ENCODE peak calls at places on chromosomes 7 and 10, in nine cellular contexts. V is RWPE2; E is tibial artery; S is left lung; C is natural killer cell; W is adrenal gland; Q is CD8-positive, alpha-beta T cell; I is foreskin fibroblast; J is cardiac fibroblast. O is an unnamed sample.

GRCh38 chr10:24363070-24363469 is 154.1 kb downstream of the KIAA1217 start:
- DNase-seq in V (no peak), E (no peak), S (no peak), C (no peak), W (no peak), Q (no peak), I (no peak), J (peak; percentile 76), O (no peak)

GRCh38 chr7:11252705-11253272 is 279.1 kb downstream of the PHF14 start:
- DNase-seq in V (no peak), E (no peak), S (no peak), C (no peak), W (no peak), Q (no peak), I (no peak), J (no peak), O (no peak)

GRCh38 chr7:33807779-33808482 is 97.4 kb upstream of the BMPER start:
- DNase-seq in V (peak; percentile 74), E (no peak), S (no peak), C (no peak), W (no peak), Q (no peak), I (peak; percentile 86), J (peak; percentile 94), O (no peak)

GRCh38 chr7:67470256-67470751 is 473.7 kb downstream of the TYW1 start:
- DNase-seq in V (no peak), E (no peak), S (no peak), C (no peak), W (no peak), Q (no peak), I (no peak), J (no peak), O (no peak)

GRCh38 chr7:17599733-17600685 is 301.6 kb downstream of the AHR start:
- DNase-seq in V (no peak), E (no peak), S (no peak), C (no peak), W (no peak), Q (no peak), I (peak; percentile 90), J (peak; percentile 98), O (no peak)

GRCh38 chr10:103397191-103397825 is 882 bp downstream of the PDCD11 start:
- DNase-seq in V (no peak), E (no peak), S (no peak), C (no peak), W (no peak), Q (no peak), I (no peak), J (peak; percentile 8), O (no peak)

GRCh38 chr7:45890902-45891461 is 2.7 kb downstream of the IGFBP1 start:
- DNase-seq in V (no peak), E (no peak), S (no peak), C (no peak), W (no peak), Q (no peak), I (no peak), J (peak; percentile 70), O (no peak)

GRCh38 chr7:45601816-45602540 is 27.8 kb downstream of the ADCY1 start:
- DNase-seq in V (no peak), E (peak; percentile 6), S (peak; percentile 22), C (peak; percentile 3), W (peak; percentile 28), Q (no peak), I (no peak), J (no peak), O (no peak)

DNA sequence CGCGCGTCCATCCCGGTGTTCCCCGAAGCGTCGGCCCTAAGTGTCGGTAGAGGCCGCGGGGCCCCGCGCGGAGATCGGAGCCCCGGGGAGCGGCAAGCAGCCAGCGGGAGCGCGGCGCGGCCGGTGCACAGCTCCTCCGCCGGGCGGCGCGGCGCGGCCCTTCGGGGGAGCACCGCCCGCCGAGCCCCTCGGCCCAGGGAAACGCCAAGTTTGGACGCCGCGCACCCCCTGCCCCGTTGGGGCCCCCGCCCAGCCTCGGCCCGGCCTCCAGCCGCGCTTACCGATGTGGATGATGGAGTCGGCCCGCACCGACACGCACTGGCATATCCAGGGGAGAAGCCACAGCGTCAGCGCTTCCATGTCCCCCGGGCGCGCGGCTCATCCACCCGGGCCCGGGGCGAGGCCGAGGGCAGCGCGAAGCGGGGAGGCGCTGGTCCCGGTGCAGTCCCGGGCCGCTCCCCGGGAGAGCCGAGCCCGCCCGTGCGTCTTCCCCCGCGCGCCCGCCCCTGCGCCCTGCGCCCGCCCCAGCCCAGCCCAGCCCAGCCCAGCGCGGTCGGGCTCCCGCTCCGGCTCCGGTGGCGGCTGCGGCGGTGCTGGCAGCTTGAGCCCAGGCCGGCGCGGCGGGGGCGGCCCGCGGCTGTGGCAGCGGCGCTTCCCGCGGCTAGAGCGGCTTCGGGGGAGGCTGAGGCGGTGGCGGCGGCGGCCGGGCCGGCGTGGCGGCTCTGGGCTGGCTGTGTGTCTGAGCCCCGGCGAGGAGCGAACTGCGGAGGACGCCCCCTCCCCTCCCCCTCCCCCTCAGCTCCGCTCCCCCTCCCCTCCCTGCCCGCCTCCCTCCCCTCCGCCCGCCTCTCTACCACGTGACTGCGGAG is at the start of gene GRID1:
- DNase-seq in V (peak; percentile 50), E (peak; percentile 67), S (peak; percentile 30), C (no peak), W (peak; percentile 61), Q (no peak), I (no peak), J (no peak), O (peak; percentile 62)
- TF ChIP-seq CTCF in V (peak; percentile 11), E (no peak), S (no peak), C (no peak), W (no peak), Q (no peak), I (no peak), J (no peak), O (no peak)

GRCh38 chr10:106714734-106715368 is 449.7 kb downstream of the SORCS1 start:
- DNase-seq in V (no peak), E (no peak), S (no peak), C (no peak), W (no peak), Q (no peak), I (no peak), J (no peak), O (no peak)

GRCh38 chr10:106711313-106711906 is 453.1 kb downstream of the SORCS1 start:
- DNase-seq in V (no peak), E (no peak), S (no peak), C (peak; percentile 31), W (peak; percentile 70), Q (peak; percentile 18), I (peak; percentile 0), J (peak; percentile 29), O (no peak)

GRCh38 chr10:106716375-106716774 is 448.1 kb downstream of the SORCS1 start:
- DNase-seq in V (no peak), E (no peak), S (no peak), C (no peak), W (no peak), Q (no peak), I (no peak), J (no peak), O (no peak)

GRCh38 chr10:106712988-106713387 is 451.5 kb downstream of the SORCS1 start:
- DNase-seq in V (no peak), E (no peak), S (no peak), C (no peak), W (no peak), Q (no peak), I (no peak), J (no peak), O (no peak)

GRCh38 chr10:106713846-106714245 is 450.7 kb downstream of the SORCS1 start:
- DNase-seq in V (no peak), E (no peak), S (no peak), C (no peak), W (no peak), Q (no peak), I (no peak), J (no peak), O (no peak)
- TF ChIP-seq CTCF in V (no peak), E (no peak), S (no peak), C (no peak), W (no peak), Q (no peak), I (no peak), J (no peak), O (no peak)

GRCh38 chr10:28942012-28942411 is 264.7 kb downstream of the BAMBI start:
- DNase-seq in V (no peak), E (no peak), S (no peak), C (no peak), W (no peak), Q (no peak), I (no peak), J (no peak), O (no peak)

GRCh38 chr10:28938745-28939144 is 261.4 kb downstream of the BAMBI start:
- DNase-seq in V (no peak), E (no peak), S (no peak), C (no peak), W (no peak), Q (no peak), I (no peak), J (no peak), O (no peak)

GRCh38 chr10:28937959-28938358 is 260.6 kb downstream of the BAMBI start:
- DNase-seq in V (no peak), E (no peak), S (no peak), C (no peak), W (no peak), Q (no peak), I (no peak), J (no peak), O (no peak)

GRCh38 chr10:28940158-28940888 is 263.0 kb downstream of the BAMBI start:
- DNase-seq in V (no peak), E (no peak), S (no peak), C (no peak), W (no peak), Q (no peak), I (no peak), J (no peak), O (no peak)

GRCh38 chr10:28939352-28940157 is 262.2 kb downstream of the BAMBI start:
- DNase-seq in V (no peak), E (peak; percentile 81), S (peak; percentile 56), C (no peak), W (peak; percentile 76), Q (no peak), I (no peak), J (peak; percentile 82), O (no peak)
- TF ChIP-seq CTCF in V (no peak), E (no peak), S (no peak), C (no peak), W (no peak), Q (no peak), I (no peak), J (no peak), O (peak; percentile 42)

GRCh38 chr7:1224093-1224702 is 8.5 kb upstream of the UNCX start:
- DNase-seq in V (no peak), E (no peak), S (no peak), C (no peak), W (no peak), Q (no peak), I (no peak), J (no peak), O (no peak)

GRCh38 chr7:1223196-1224092 is 9.2 kb upstream of the UNCX start:
- DNase-seq in V (no peak), E (no peak), S (no peak), C (no peak), W (no peak), Q (no peak), I (no peak), J (no peak), O (no peak)

GRCh38 chr7:1226155-1226901 is 6.3 kb upstream of the UNCX start:
- DNase-seq in V (no peak), E (no peak), S (no peak), C (no peak), W (no peak), Q (no peak), I (no peak), J (no peak), O (no peak)

GRCh38 chr7:1227071-1227804 is 5.4 kb upstream of the UNCX start:
- DNase-seq in V (no peak), E (no peak), S (no peak), C (no peak), W (no peak), Q (no peak), I (no peak), J (no peak), O (no peak)

GRCh38 chr7:1225462-1226154 is 7.1 kb upstream of the UNCX start:
- DNase-seq in V (no peak), E (no peak), S (no peak), C (peak; percentile 53), W (no peak), Q (peak; percentile 40), I (no peak), J (peak; percentile 32), O (peak; percentile 92)
- TF ChIP-seq CTCF in V (peak; percentile 80), E (peak; percentile 66), S (peak; percentile 73), C (peak; percentile 81), W (peak; percentile 60), Q (peak; percentile 81), I (peak; percentile 65), J (peak; percentile 54), O (peak; percentile 71)